ENCODE peak calls at places on chromosomes 16 and 17, in five cellular contexts. K is left ventricle myocardium inferior, Z is heart right ventricle, L is tibial artery, Y is cardiac muscle cell. T is an unnamed sample.

GRCh38 chr16:7236824-7237410 is 95.7 kb upstream of the RBFOX1 start:
- DNase-seq in K (no peak), Z (no peak), L (no peak), Y (no peak), T (no peak)

GRCh38 chr17:45405250-45406086 is 27.2 kb downstream of the ARHGAP27 start:
- DNase-seq in K (no peak), Z (no peak), L (no peak), Y (peak; percentile 44), T (no peak)

GRCh38 chr16:90008708-90009145 is 10.5 kb downstream of the DBNDD1 start:
- DNase-seq in K (no peak), Z (no peak), L (no peak), Y (no peak), T (no peak)

GRCh38 chr17:7107795-7108559 is 6.6 kb downstream of the ASGR2 start:
- DNase-seq in K (no peak), Z (no peak), L (no peak), Y (no peak), T (no peak)

GRCh38 chr17:62965149-62965648 is 836 bp upstream of the TANC2 start:
- DNase-seq in K (no peak), Z (no peak), L (no peak), Y (no peak), T (no peak)

GRCh38 chr17:19440421-19440820 is 29.4 kb downstream of the RNF112 start:
- DNase-seq in K (no peak), Z (no peak), L (no peak), Y (no peak), T (no peak)

GRCh38 chr17:71192848-71193247 is 928.0 kb upstream of the SOX9 start:
- DNase-seq in K (no peak), Z (no peak), L (no peak), Y (no peak), T (no peak)

GRCh38 chr17:82160081-82160480 is 52.6 kb downstream of the CCDC57 start:
- DNase-seq in K (no peak), Z (no peak), L (no peak), Y (no peak), T (no peak)

GRCh38 chr16:58105619-58106018 is 23.6 kb downstream of the CFAP20 start:
- DNase-seq in K (no peak), Z (no peak), L (no peak), Y (no peak), T (no peak)

GRCh38 chr16:85025781-85026653 is 1.6 kb upstream of the KIAA0513 start:
- DNase-seq in K (no peak), Z (no peak), L (no peak), Y (no peak), T (no peak)

GRCh38 chr16:54927125-54928015 is 3.3 kb upstream of the IRX5 start:
- DNase-seq in K (no peak), Z (no peak), L (no peak), Y (no peak), T (no peak)

GRCh38 chr16:49513040-49513439 is 139.4 kb downstream of the C16orf78 start:
- DNase-seq in K (no peak), Z (no peak), L (no peak), Y (no peak), T (no peak)

GRCh38 chr17:12342609-12343248 is 322.1 kb downstream of the MAP2K4 start:
- DNase-seq in K (no peak), Z (no peak), L (no peak), Y (peak; percentile 2), T (no peak)

GRCh38 chr17:77451894-77452852 is 311.4 kb downstream of the SEC14L1 start:
- DNase-seq in K (peak; percentile 76), Z (peak; percentile 71), L (peak; percentile 68), Y (peak; percentile 84), T (no peak)

GRCh38 chr17:9880582-9880999 is 24.5 kb downstream of the RCVRN start:
- DNase-seq in K (no peak), Z (no peak), L (no peak), Y (peak; percentile 64), T (no peak)

GRCh38 chr16:20348365-20349185 is 3.9 kb downstream of the UMOD start:
- DNase-seq in K (no peak), Z (no peak), L (no peak), Y (peak; percentile 1), T (no peak)

GRCh38 chr17:63474174-63474913 is 2.5 kb upstream of the ACE start:
- DNase-seq in K (peak; percentile 57), Z (peak; percentile 80), L (no peak), Y (peak; percentile 31), T (no peak)

GRCh38 chr17:80761421-80761871 is 216.8 kb downstream of the RPTOR start:
- DNase-seq in K (no peak), Z (no peak), L (no peak), Y (peak; percentile 61), T (no peak)

GRCh38 chr16:28597692-28598261 is 927 bp upstream of the SULT1A2 start:
- DNase-seq in K (no peak), Z (no peak), L (no peak), Y (no peak), T (peak; percentile 54)

GRCh38 chr16:13940397-13940933 is 20.5 kb downstream of the ERCC4 start:
- DNase-seq in K (no peak), Z (no peak), L (no peak), Y (no peak), T (no peak)

GRCh38 chr16:82329504-82330192 is 159.6 kb upstream of the MPHOSPH6 start:
- DNase-seq in K (no peak), Z (no peak), L (no peak), Y (no peak), T (peak; percentile 32)

GRCh38 chr16:20300312-20301097 is 26.8 kb downstream of the GP2 start:
- DNase-seq in K (peak; percentile 18), Z (peak; percentile 17), L (peak; percentile 21), Y (peak; percentile 69), T (peak; percentile 46)

GRCh38 chr17:46869296-46869695 is 17.9 kb downstream of the WNT9B start:
- DNase-seq in K (no peak), Z (no peak), L (no peak), Y (no peak), T (no peak)

GRCh38 chr16:22366889-22367288 is 7.5 kb downstream of the CDR2 start:
- DNase-seq in K (no peak), Z (no peak), L (no peak), Y (no peak), T (no peak)

GRCh38 chr16:23969468-23970297 is 133.9 kb downstream of the PRKCB start:
- DNase-seq in K (no peak), Z (no peak), L (no peak), Y (no peak), T (no peak)

DNA sequence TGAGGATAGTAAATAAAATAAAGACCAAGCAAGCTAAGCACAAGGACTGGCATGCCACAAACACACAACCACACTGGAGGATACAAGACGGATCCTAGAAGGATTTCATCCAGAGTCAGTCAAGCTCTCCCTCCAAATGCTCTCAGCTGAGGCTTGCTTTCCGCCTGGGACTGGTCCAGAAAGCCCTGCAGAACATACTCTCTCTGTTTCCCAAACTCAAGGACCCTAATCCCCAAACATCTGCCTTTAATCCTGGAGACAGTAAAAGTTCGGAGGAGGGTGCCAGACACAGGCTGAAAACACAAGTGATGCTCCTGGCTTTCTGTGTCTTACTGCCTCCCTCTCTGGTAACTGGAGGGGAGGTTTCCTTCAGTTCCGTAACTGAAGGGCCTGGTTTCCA is 5.3 kb upstream of the HSD11B2 start:
- DNase-seq in K (no peak), Z (no peak), L (no peak), Y (no peak), T (no peak)
- TF ChIP-seq CTCF in K (no peak), Z (no peak), L (no peak), Y (no peak), T (no peak)

GRCh38 chr17:78512976-78513375 is 64.2 kb downstream of the DNAH17 start:
- DNase-seq in K (no peak), Z (no peak), L (no peak), Y (no peak), T (no peak)
- H3K27ac ChIP-seq in K (no peak overlapping the region), Z (no peak overlapping the region), L (no peak overlapping the region), Y (no peak overlapping the region), T (no peak overlapping the region)

GRCh38 chr17:50263293-50264262 is 10.7 kb upstream of the TMEM92 start:
- DNase-seq in K (no peak), Z (no peak), L (no peak), Y (no peak), T (no peak)
- TF ChIP-seq CTCF in K (no peak), Z (no peak), L (no peak), Y (no peak), T (no peak)

DNA sequence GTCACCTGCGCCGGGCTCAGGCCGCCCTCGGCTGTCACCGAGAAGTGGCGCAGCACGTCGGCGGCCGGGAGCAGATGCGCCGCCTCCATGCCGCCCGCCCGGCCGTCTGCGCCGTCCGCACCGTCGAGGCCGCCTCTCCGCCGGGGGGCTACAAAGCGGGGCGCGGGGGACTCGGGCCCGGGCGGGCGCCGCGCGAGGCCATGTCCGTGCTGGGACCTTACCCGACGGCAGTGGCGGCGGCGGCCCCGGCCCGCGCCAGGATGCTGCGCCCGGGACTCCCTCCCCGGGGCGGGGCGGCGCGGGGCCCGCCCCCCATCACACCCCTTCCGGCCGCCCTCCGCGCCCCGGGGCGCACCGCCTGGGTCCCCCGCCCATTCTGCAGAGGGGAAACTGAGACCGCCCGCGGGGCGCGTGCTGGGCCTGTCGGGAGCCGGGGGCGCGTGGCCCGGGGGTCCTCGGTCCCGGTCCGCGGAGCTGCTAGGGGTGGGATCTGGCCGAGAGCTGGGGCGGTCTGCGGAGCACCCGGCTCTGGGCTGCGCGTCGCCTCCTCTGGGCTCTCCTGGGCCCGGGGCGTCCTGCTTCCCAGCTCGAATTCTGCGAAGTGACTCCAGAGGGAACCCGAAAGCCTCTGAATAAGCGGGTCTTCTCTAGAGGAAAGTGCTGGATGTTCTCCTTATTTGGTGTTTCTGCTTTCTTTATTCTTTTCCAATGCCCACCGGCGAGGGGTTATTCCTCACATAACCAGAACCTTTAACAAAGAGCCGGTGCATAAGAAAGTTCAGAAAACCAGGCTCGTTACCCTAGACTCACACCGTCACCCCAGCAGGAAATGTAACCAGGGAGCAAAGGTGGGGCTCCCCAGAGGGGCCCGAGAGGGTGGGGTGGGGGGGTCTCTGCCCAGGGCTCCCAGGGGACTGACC is at the start of gene ATP2A3:
- DNase-seq in K (peak; percentile 27), Z (no peak), L (no peak), Y (no peak), T (no peak)
- H3K27ac ChIP-seq in K (peak within 1 kb of the TSS; percentile 77), Z (peak within 1 kb of the TSS; percentile 70), L (peak within 1 kb of the TSS; percentile 52), Y (no peak within 1 kb of the TSS), T (peak within 1 kb of the TSS; percentile 79)

GRCh38 chr16:83330251-83330650 is 477.5 kb upstream of the HSBP1 start:
- DNase-seq in K (no peak), Z (no peak), L (no peak), Y (no peak), T (no peak)
- TF ChIP-seq CTCF in K (no peak), Z (no peak), L (no peak), Y (no peak), T (no peak)

GRCh38 chr17:50917418-50917743 is 51.2 kb upstream of the TOB1 start:
- DNase-seq in K (no peak), Z (no peak), L (no peak), Y (no peak), T (no peak)
- H3K27ac ChIP-seq in K (peak overlapping the region; percentile 88), Z (peak overlapping the region; percentile 89), L (no peak overlapping the region), Y (no peak overlapping the region), T (no peak overlapping the region)

DNA sequence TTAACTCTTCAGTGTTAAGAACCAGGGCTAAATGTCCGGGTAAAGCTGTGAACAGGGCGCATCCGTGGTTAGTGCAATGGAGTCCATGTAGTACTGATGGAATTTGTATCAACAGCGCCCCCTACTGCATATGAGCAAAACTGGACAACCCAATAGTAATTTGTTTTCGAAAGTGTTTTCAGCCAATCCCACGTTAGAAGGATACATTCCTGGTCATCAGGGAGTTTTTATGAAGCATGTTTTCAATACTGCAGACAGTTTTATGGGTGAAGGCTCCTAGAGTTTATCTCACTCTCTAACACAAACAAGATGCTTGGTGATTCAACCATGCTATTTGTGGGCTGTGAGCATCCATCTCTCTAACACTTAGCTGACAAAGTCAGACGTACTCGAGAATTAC is 46.6 kb upstream of the HNF1B start:
- DNase-seq in K (no peak), Z (no peak), L (no peak), Y (peak; percentile 23), T (no peak)
- TF ChIP-seq CTCF in K (peak; percentile 46), Z (peak; percentile 42), L (no peak), Y (peak; percentile 47), T (no peak)

T was measured in lung.